ENCODE peak calls at places on chromosomes 1 and 21, in five cellular contexts. T is heart left ventricle, G is psoas muscle, S is breast epithelium, M is A549. Q is an unnamed sample. For H3K4me1, the result is how much of the 10 kb centered on the place peaks cover.

GRCh38 chr1:13699510-13699909 is 478 bp upstream of the PRDM2 start:
- DNase-seq in T (no peak), G (no peak), S (no peak), M (no peak), Q (no peak)

GRCh38 chr1:76998582-76999189 is 131.4 kb downstream of the ST6GALNAC5 start:
- DNase-seq in T (no peak), G (no peak), S (no peak), M (peak), Q (no peak)

GRCh38 chr21:46320331-46320801 is 3.3 kb downstream of the C21orf58 start:
- DNase-seq in T (no peak), G (no peak), S (no peak), M (no peak), Q (no peak)

GRCh38 chr1:185650602-185651230 is 83.5 kb upstream of the HMCN1 start:
- DNase-seq in T (no peak), G (no peak), S (no peak), M (no peak), Q (no peak)

GRCh38 chr1:168621356-168621755 is 45.0 kb downstream of the XCL1 start:
- DNase-seq in T (no peak), G (no peak), S (no peak), M (no peak), Q (no peak)

GRCh38 chr1:161824618-161825017 is 58.5 kb downstream of the ATF6 start:
- DNase-seq in T (no peak), G (no peak), S (no peak), M (no peak), Q (no peak)

GRCh38 chr1:205018381-205018780 is 24.6 kb upstream of the CNTN2 start:
- DNase-seq in T (no peak), G (no peak), S (no peak), M (no peak), Q (no peak)

GRCh38 chr1:40620586-40620985 is 44.9 kb downstream of the RIMS3 start:
- DNase-seq in T (no peak), G (no peak), S (no peak), M (no peak), Q (no peak)

GRCh38 chr1:61352845-61353435 is 270.6 kb downstream of the NFIA start:
- DNase-seq in T (no peak), G (no peak), S (no peak), M (no peak), Q (no peak)

GRCh38 chr1:89525169-89525855 is 683 bp downstream of the LRRC8B start:
- DNase-seq in T (peak), G (no peak), S (peak), M (peak), Q (no peak)

GRCh38 chr1:238562376-238562775 is 671.7 kb upstream of the ZP4 start:
- DNase-seq in T (no peak), G (no peak), S (no peak), M (no peak), Q (no peak)

GRCh38 chr1:200670215-200671118 is 760 bp upstream of the DDX59 start:
- DNase-seq in T (peak), G (no peak), S (no peak), M (peak), Q (no peak)

GRCh38 chr1:114660250-114660649 is 9.6 kb downstream of the DENND2C start:
- DNase-seq in T (no peak), G (no peak), S (no peak), M (no peak), Q (no peak)

GRCh38 chr21:21216013-21216412 is 217.8 kb downstream of the NCAM2 start:
- DNase-seq in T (no peak), G (no peak), S (no peak), M (no peak), Q (no peak)

GRCh38 chr1:8040586-8040985 is 14.5 kb upstream of the ERRFI1 start:
- DNase-seq in T (peak), G (peak), S (peak), M (peak), Q (no peak)

GRCh38 chr21:46110499-46111192 is 12.7 kb downstream of the COL6A2 start:
- DNase-seq in T (peak), G (peak), S (peak), M (no peak), Q (peak)

GRCh38 chr1:9238550-9238949 is 4.0 kb downstream of the H6PD start:
- DNase-seq in T (no peak), G (no peak), S (no peak), M (no peak), Q (no peak)

GRCh38 chr21:35599164-35599563 is 461.2 kb downstream of the SETD4 start:
- DNase-seq in T (no peak), G (no peak), S (no peak), M (no peak), Q (no peak)

GRCh38 chr1:3617806-3618345 is 6.6 kb upstream of the MEGF6 start:
- DNase-seq in T (no peak), G (no peak), S (no peak), M (no peak), Q (no peak)

GRCh38 chr1:215487466-215487865 is 79.6 kb upstream of the KCTD3 start:
- DNase-seq in T (no peak), G (no peak), S (no peak), M (no peak), Q (no peak)
- H3K4me1 ChIP-seq in T (under half), G (under half), S (under half), M (under half), Q (under half)

DNA sequence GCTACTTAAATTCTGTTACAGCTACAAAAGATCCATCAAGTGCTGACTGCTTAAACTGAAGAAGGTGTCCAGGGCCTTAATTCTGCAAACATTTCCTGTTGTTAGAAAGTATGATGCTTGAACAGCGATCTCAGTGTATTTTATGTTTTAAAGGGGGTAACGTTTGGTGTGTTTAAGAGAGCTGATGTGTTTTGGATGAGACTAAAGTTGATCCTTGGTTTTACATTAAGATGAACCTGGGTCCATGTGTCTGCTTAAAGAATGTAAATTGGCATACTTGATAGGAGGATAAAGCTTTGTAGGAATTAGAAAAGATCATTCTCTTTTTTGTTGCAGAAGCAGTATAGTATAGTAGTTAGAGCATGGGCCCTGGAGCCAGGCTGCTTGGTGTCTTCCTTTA is 3.6 kb downstream of the IER5 start:
- DNase-seq in T (no peak), G (no peak), S (no peak), M (no peak), Q (no peak)
- H3K4me1 ChIP-seq in T (under half), G (half or more), S (under half), M (half or more), Q (half or more)

GRCh38 chr1:35873243-35873642 is 9.8 kb upstream of the AGO1 start:
- DNase-seq in T (no peak), G (no peak), S (no peak), M (no peak), Q (no peak)

GRCh38 chr1:35864813-35865212 is 18.2 kb upstream of the AGO1 start:
- DNase-seq in T (no peak), G (no peak), S (no peak), M (no peak), Q (no peak)

GRCh38 chr1:35866998-35867397 is 16.0 kb upstream of the AGO1 start:
- DNase-seq in T (no peak), G (no peak), S (no peak), M (no peak), Q (no peak)

DNA sequence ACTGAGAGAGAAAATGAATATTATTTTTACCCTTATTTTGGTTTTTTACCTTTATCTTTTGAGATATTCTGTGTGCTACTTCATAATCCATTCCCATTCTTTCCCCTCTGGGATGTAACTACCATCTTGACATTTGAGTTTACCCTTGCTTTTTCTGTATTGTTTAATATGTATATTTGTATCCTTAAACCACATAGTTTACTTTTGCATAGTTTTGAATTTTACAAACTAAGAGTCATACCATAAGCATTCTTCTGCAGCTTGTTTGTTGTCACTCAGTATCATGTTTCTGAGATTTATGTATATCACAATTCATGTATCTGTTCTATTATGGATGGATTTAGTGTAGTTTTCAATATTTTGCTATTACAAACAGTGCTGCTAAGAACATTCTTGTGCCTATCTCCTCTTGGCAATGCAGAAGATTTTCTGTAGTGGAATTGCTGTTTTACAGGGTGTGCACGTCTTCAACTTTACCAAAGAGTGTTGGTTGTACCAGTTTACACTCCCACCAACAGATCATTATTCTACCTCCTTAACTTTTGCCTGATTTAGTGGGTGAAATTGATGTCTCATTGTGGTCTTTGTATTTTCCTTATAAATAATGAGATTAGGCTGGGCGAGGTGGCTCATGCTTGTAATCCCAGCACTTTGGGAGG is 12.2 kb upstream of the AGO1 start:
- DNase-seq in T (no peak), G (no peak), S (no peak), M (no peak), Q (no peak)
- H3K4me1 ChIP-seq in T (under half), G (under half), S (under half), M (under half), Q (under half)

GRCh38 chr1:36122463-36123025 is 2.5 kb downstream of the COL8A2 start:
- DNase-seq in T (no peak), G (no peak), S (no peak), M (no peak), Q (no peak)
- H3K4me1 ChIP-seq in T (under half), G (under half), S (under half), M (under half), Q (under half)

GRCh38 chr1:116518400-116518799 is 52.4 kb downstream of the CD58 start:
- DNase-seq in T (no peak), G (no peak), S (no peak), M (no peak), Q (no peak)

GRCh38 chr1:116514708-116515525 is 55.9 kb downstream of the CD58 start:
- DNase-seq in T (no peak), G (no peak), S (no peak), M (no peak), Q (no peak)

GRCh38 chr1:116513956-116514355 is 56.9 kb downstream of the CD58 start:
- DNase-seq in T (peak), G (no peak), S (peak), M (no peak), Q (no peak)

GRCh38 chr1:116515702-116516101 is 55.1 kb downstream of the CD58 start:
- DNase-seq in T (no peak), G (no peak), S (no peak), M (no peak), Q (no peak)

DNA sequence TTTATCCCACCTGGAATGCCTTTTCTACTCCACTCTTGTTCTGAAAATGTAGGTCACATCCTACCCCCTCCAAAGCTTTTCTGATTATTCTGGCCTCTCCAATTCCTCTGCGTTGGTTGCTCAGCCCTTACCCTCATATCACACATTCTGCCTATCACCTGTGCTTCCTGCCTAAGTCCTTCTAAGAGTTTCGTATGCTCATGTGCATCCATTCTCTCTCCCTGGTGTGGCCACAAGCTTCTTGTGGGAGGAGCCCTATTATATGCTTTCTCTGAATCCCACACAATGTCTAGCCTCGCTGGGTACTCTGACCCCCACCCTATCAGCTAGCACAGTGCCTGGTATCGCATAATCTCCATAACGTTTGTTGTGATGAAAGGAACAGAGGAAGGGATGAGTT is 54.2 kb downstream of the CD58 start:
- DNase-seq in T (no peak), G (no peak), S (no peak), M (no peak), Q (no peak)
- H3K4me1 ChIP-seq in T (under half), G (under half), S (under half), M (under half), Q (under half)

GRCh38 chr1:220880367-220880680 is 1.1 kb downstream of the HLX start:
- DNase-seq in T (no peak), G (no peak), S (no peak), M (no peak), Q (peak)
- H3K4me1 ChIP-seq in T (under half), G (under half), S (under half), M (under half), Q (under half)

GRCh38 chr21:38912355-38912619 is 106.6 kb downstream of the ETS2 start:
- DNase-seq in T (no peak), G (no peak), S (no peak), M (no peak), Q (no peak)
- H3K4me1 ChIP-seq in T (under half), G (half or more), S (under half), M (under half), Q (half or more)

GRCh38 chr1:1440262-1440772 is 4.8 kb downstream of the VWA1 start:
- DNase-seq in T (no peak), G (peak), S (no peak), M (peak), Q (no peak)
- H3K4me1 ChIP-seq in T (under half), G (under half), S (under half), M (under half), Q (under half)

Q was measured in vagina.